ENCODE peak calls at places on chromosomes 12 and 14, in six cellular contexts. W, H, N, E, G and J are unnamed samples.

GRCh38 chr12:113297214-113297587 is 37.7 kb downstream of the SLC8B1 start:
- DNase-seq in W (no peak), H (no peak), N (no peak), E (no peak), G (no peak), J (no peak)

GRCh38 chr12:49253033-49253623 is 11.8 kb upstream of the TUBA1C start:
- DNase-seq in W (no peak), H (no peak), N (no peak), E (peak), G (no peak), J (no peak)

GRCh38 chr12:56413392-56413791 is 35.8 kb downstream of the TIMELESS start:
- DNase-seq in W (no peak), H (no peak), N (no peak), E (no peak), G (no peak), J (no peak)

GRCh38 chr14:59422069-59422881 is 42.9 kb downstream of the GPR135 start:
- DNase-seq in W (no peak), H (no peak), N (no peak), E (no peak), G (no peak), J (no peak)

GRCh38 chr12:119061208-119061796 is 80.0 kb downstream of the SRRM4 start:
- DNase-seq in W (peak), H (peak), N (peak), E (peak), G (no peak), J (no peak)

GRCh38 chr14:34682787-34683321 is 31.5 kb downstream of the CFL2 start:
- DNase-seq in W (no peak), H (no peak), N (no peak), E (no peak), G (peak), J (no peak)

GRCh38 chr14:20680363-20680762 is 4.0 kb upstream of the RNASE4 start:
- DNase-seq in W (no peak), H (no peak), N (no peak), E (no peak), G (no peak), J (no peak)

GRCh38 chr12:64478661-64479060 is 26.7 kb downstream of the TBK1 start:
- DNase-seq in W (no peak), H (no peak), N (no peak), E (no peak), G (no peak), J (no peak)

GRCh38 chr14:62179367-62180018 is 417.3 kb downstream of the SNAPC1 start:
- DNase-seq in W (no peak), H (peak), N (no peak), E (peak), G (peak), J (no peak)

GRCh38 chr14:105495990-105496830 is 5.2 kb downstream of the TEDC1 start:
- DNase-seq in W (no peak), H (no peak), N (peak), E (no peak), G (no peak), J (peak)

GRCh38 chr12:5185435-5186069 is 141.9 kb downstream of the KCNA5 start:
- DNase-seq in W (no peak), H (no peak), N (no peak), E (no peak), G (no peak), J (no peak)

GRCh38 chr12:82383930-82384513 is 25.7 kb downstream of the METTL25 start:
- DNase-seq in W (no peak), H (peak), N (no peak), E (peak), G (no peak), J (no peak)

GRCh38 chr14:72679106-72679505 is 214.8 kb downstream of the DPF3 start:
- DNase-seq in W (no peak), H (no peak), N (no peak), E (no peak), G (no peak), J (no peak)

GRCh38 chr12:58502236-58502635 is 418.1 kb downstream of the LRIG3 start:
- DNase-seq in W (no peak), H (no peak), N (no peak), E (no peak), G (no peak), J (no peak)

GRCh38 chr12:96986883-96987523 is 79.9 kb downstream of the NEDD1 start:
- DNase-seq in W (peak), H (peak), N (no peak), E (peak), G (peak), J (no peak)

GRCh38 chr12:77891531-77892147 is 60.9 kb downstream of the NAV3 start:
- DNase-seq in W (no peak), H (no peak), N (no peak), E (no peak), G (no peak), J (no peak)

GRCh38 chr12:122886851-122887816 is 8.8 kb downstream of the VPS37B start:
- DNase-seq in W (no peak), H (no peak), N (no peak), E (peak), G (peak), J (peak)

GRCh38 chr14:85909581-85909980 is 379.6 kb downstream of the FLRT2 start:
- DNase-seq in W (no peak), H (no peak), N (no peak), E (no peak), G (no peak), J (no peak)

GRCh38 chr12:8946733-8947132 is 2.7 kb downstream of the M6PR start:
- DNase-seq in W (no peak), H (no peak), N (no peak), E (no peak), G (no peak), J (no peak)

GRCh38 chr12:124718052-124718451 is 145.6 kb downstream of the SCARB1 start:
- DNase-seq in W (no peak), H (no peak), N (no peak), E (no peak), G (no peak), J (no peak)

GRCh38 chr12:88934163-88934747 is 354.0 kb upstream of the KITLG start:
- DNase-seq in W (no peak), H (no peak), N (no peak), E (peak), G (no peak), J (no peak)

GRCh38 chr12:11705010-11705409 is 55.5 kb downstream of the ETV6 start:
- DNase-seq in W (no peak), H (no peak), N (no peak), E (peak), G (no peak), J (no peak)

GRCh38 chr12:113889806-113890581 is 76.1 kb downstream of the RBM19 start:
- DNase-seq in W (no peak), H (no peak), N (no peak), E (no peak), G (no peak), J (no peak)